ENCODE peak calls at places on chromosomes 7 and 10, in five cellular contexts. R is heart left ventricle, H is adrenal gland, C is AG04450, W is lung. S is an unnamed sample. For H3K9me3, the result is how much of the 10 kb centered on the place peaks cover.

GRCh38 chr7:25238056-25238745 is 9.9 kb upstream of the NPVF start:
- DNase-seq in R (no peak), H (no peak), C (no peak), W (no peak), S (no peak)

GRCh38 chr7:151676759-151677158 is 157.1 kb upstream of the RHEB start:
- DNase-seq in H (no peak), C (no peak), R (peak), W (no peak), S (no peak)

GRCh38 chr10:116026315-116026714 is 246.7 kb downstream of the GFRA1 start:
- DNase-seq in H (no peak), C (no peak), R (no peak), W (no peak), S (no peak)

GRCh38 chr10:90407116-90407515 is 450.7 kb downstream of the HTR7 start:
- DNase-seq in W (no peak), C (no peak), H (no peak), R (no peak), S (no peak)

GRCh38 chr10:69968830-69969229 is 83.8 kb upstream of the MACROH2A2 start:
- DNase-seq in W (no peak), R (no peak), C (no peak), H (no peak), S (no peak)

GRCh38 chr7:1512781-1513656 is 8.8 kb upstream of the INTS1 start:
- DNase-seq in W (no peak), C (no peak), R (peak), H (peak), S (no peak)

GRCh38 chr10:103254538-103255325 is 9.0 kb downstream of the RPEL1 start:
- DNase-seq in H (no peak), R (no peak), W (no peak), C (no peak), S (no peak)

GRCh38 chr7:6385909-6386560 is 61.7 kb downstream of the DAGLB start:
- DNase-seq in H (no peak), R (no peak), W (no peak), C (no peak), S (no peak)

GRCh38 chr10:45155784-45156183 is 155.1 kb downstream of the ZNF22 start:
- DNase-seq in C (no peak), W (no peak), H (no peak), R (no peak), S (no peak)

GRCh38 chr10:58981051-58981450 is 195.4 kb upstream of the PHYHIPL start:
- DNase-seq in W (no peak), R (no peak), C (no peak), H (no peak), S (no peak)

GRCh38 chr7:76261935-76262334 is 40.5 kb upstream of the HSPB1 start:
- DNase-seq in C (no peak), W (no peak), H (no peak), R (no peak), S (no peak)

GRCh38 chr7:74026406-74027123 is 1.4 kb upstream of the ELN start:
- DNase-seq in W (peak), C (no peak), H (peak), R (peak), S (peak)

GRCh38 chr7:12851841-12852240 is 164.4 kb downstream of the ARL4A start:
- DNase-seq in R (no peak), C (no peak), W (no peak), H (no peak), S (no peak)

GRCh38 chr7:148395990-148396716 is 194.4 kb upstream of the C7orf33 start:
- DNase-seq in R (no peak), H (no peak), C (no peak), W (no peak), S (no peak)

GRCh38 chr7:115007751-115008150 is 85.9 kb downstream of the MDFIC start:
- DNase-seq in R (no peak), W (no peak), C (no peak), H (no peak), S (no peak)

GRCh38 chr7:75667938-75668337 is 70.8 kb downstream of the HIP1 start:
- DNase-seq in C (no peak), W (no peak), H (no peak), R (no peak), S (no peak)

GRCh38 chr7:139034855-139035587 is 821 bp downstream of the ZC3HAV1L start:
- DNase-seq in C (no peak), R (no peak), H (peak), W (no peak), S (peak)

GRCh38 chr7:139777304-139777890 is 401 bp downstream of the HIPK2 start:
- DNase-seq in W (no peak), R (peak), H (peak), C (no peak), S (peak)

GRCh38 chr10:1323951-1324350 is 267.8 kb downstream of the WDR37 start:
- DNase-seq in C (no peak), H (no peak), W (no peak), R (no peak), S (no peak)

GRCh38 chr7:38424750-38425463 is 151.5 kb upstream of the TARP start:
- DNase-seq in R (no peak), W (no peak), C (no peak), H (no peak), S (no peak)

GRCh38 chr7:146478975-146479492 is 362.4 kb downstream of the CNTNAP2 start:
- DNase-seq in H (no peak), C (no peak), W (no peak), R (no peak), S (no peak)

GRCh38 chr7:146659732-146660131 is 543.1 kb downstream of the CNTNAP2 start:
- DNase-seq in R (no peak), W (no peak), H (no peak), C (no peak), S (no peak)

GRCh38 chr7:84912537-84912936 is 274.3 kb downstream of the SEMA3D start:
- DNase-seq in R (no peak), H (no peak), C (no peak), W (no peak), S (no peak)

GRCh38 chr10:64760371-64760770 is 1239.2 kb downstream of the REEP3 start:
- DNase-seq in H (no peak), C (no peak), R (no peak), W (no peak), S (no peak)

GRCh38 chr10:46560381-46560780 is 3.9 kb upstream of the GPRIN2 start:
- DNase-seq in C (no peak), H (peak), R (peak), W (peak), S (no peak)

GRCh38 chr7:43071604-43072003 is 40.8 kb upstream of the HECW1 start:
- DNase-seq in C (no peak), R (no peak), W (no peak), H (no peak), S (no peak)

GRCh38 chr7:108605582-108606173 is 36.0 kb downstream of the DNAJB9 start:
- DNase-seq in H (no peak), R (no peak), W (no peak), C (peak), S (no peak)

GRCh38 chr10:49578392-49578791 is 31.7 kb upstream of the SLC18A3 start:
- DNase-seq in W (no peak), H (no peak), R (no peak), C (no peak), S (no peak)

GRCh38 chr7:100576384-100576993 is 2.8 kb upstream of the SAP25 start:
- DNase-seq in W (no peak), R (no peak), C (no peak), H (no peak), S (no peak)

GRCh38 chr7:128266891-128267839 is 26.1 kb downstream of the LEP start:
- DNase-seq in H (peak), W (peak), R (peak), C (no peak), S (peak)

GRCh38 chr10:3056280-3057037 is 10.9 kb upstream of the PFKP start:
- DNase-seq in C (no peak), R (no peak), H (no peak), W (no peak), S (no peak)

GRCh38 chr7:30285067-30285530 is 702 bp downstream of the ZNRF2 start:
- DNase-seq in C (no peak), R (peak), W (no peak), H (peak), S (no peak)

GRCh38 chr7:95209778-95210177 is 114.6 kb downstream of the PON1 start:
- DNase-seq in H (no peak), W (no peak), R (no peak), C (no peak), S (no peak)

GRCh38 chr7:2523941-2524807 is 4.6 kb downstream of the LFNG start:
- DNase-seq in C (no peak), W (peak), R (peak), H (peak), S (peak)

DNA sequence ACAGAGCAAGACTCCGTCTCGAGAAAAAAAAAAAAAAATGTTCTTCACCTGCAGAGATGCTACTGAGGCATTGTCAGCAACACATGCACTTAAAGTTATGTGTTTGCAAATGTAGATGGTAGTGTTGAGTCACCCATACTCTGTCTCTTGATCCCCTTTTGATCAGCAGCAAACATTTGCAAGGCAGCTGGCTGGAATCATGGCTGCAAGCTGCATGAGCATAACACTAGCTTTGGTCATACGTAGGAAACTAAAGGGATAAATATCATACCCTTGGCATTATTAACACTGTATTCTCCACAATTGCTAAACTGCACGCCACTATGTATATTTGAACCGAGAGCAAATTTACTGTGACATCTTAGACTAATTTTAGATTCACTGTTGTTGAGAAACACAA is 229.2 kb upstream of the MEOX2 start:
- DNase-seq in W (no peak), C (peak), R (no peak), H (no peak), S (no peak)
- H3K4me3 ChIP-seq in W (no peak), C (no peak), R (no peak), H (no peak), S (no peak)

DNA sequence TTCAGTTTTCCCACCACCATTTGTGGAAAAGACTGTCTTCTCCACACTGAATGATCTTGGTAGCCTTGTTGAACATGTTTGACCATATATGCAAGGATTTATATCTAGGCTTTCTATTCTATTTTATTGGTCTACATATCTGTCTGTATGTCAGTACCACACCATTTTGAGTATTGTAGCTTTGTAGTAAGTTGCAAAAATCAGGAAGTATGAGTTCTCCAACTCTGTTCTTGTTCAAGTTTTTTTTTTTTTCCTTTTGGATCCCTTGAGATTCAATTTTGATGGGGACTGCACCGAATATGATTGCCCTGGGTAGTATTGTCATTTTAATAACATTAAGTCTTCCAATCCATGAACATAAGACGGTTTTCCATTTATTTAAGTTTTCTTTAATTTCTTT is 176.8 kb downstream of the DNAJC1 start:
- DNase-seq in R (no peak), W (no peak), H (no peak), C (no peak), S (no peak)
- H3K9me3 ChIP-seq in R (under half), W (under half), H (under half), C (under half), S (under half)

GRCh38 chr7:21944616-21945373 is 904 bp downstream of the CDCA7L start:
- DNase-seq in H (no peak), R (peak), C (no peak), W (peak), S (peak)
- TF ChIP-seq CTCF in H (no peak), R (no peak), C (no peak), W (no peak), S (no peak)

GRCh38 chr7:20240080-20240926 is 23.1 kb upstream of the MACC1 start:
- DNase-seq in R (no peak), C (no peak), W (no peak), H (no peak), S (no peak)
- H3K4me3 ChIP-seq in R (no peak), C (no peak), W (no peak), H (no peak), S (no peak)

DNA sequence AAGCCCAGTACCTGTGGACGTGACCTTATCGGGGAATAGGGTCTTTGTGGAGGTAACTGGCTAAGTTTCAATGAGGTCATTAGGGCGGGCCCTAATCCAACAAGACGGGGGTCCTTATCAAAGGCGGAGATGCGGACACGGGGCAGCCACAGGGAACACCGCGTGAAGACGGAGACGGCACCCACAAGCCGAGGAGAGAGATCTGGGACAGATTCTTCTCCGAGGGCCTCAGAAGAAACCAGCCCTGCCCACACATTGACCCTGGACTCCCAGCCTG is 516.9 kb downstream of the DNAJB6 start:
- DNase-seq in R (no peak), H (no peak), C (no peak), W (no peak), S (no peak)
- H3K9me3 ChIP-seq in R (under half), H (under half), C (half or more), W (under half), S (under half)